ENCODE peak calls at places on chromosomes 7 and 10, in ten cellular contexts. J is activated CD4-positive, alpha-beta T cell treated with anti-CD3 and anti-CD28 coated beads, Interleukin-2, amount 10 ng/mL, durations not matched to agents 7 days and 5 days; L is upper lobe of right lung; K is NCI-H1092 treated with DMSO at 0.1 percent for 48 hours; S is stimulated activated CD4-positive, alpha-beta T cell treated with anti-CD3 and anti-CD28 coated beads, Interleukin-12 subunit alpha, Interleukin-12 subunit beta, amount 100 ng/mL, for 4 hours; C is stimulated activated CD8-positive, alpha-beta memory T cell treated with anti-CD3 and anti-CD28 coated beads, Interleukin-4, amount 100 ng/mL, for 24 hours; V is pulmonary artery endothelial cell; O is T-cell; A is transverse colon; Q is type B pancreatic cell. I is an unnamed sample.
A peak's percentile ranks its signal among the peaks of the same experiment; 100 is the strongest.

GRCh38 chr7:139745330-139746143 is 32.3 kb downstream of the HIPK2 start:
- DNase-seq in K (peak; percentile 28), C (no peak), L (no peak), Q (no peak), O (no peak), J (no peak), S (no peak), A (no peak), V (no peak), I (no peak)

GRCh38 chr10:30284860-30285594 is 64.1 kb downstream of the MTPAP start:
- DNase-seq in Q (no peak), S (no peak), K (no peak), L (no peak), A (no peak), V (no peak), C (no peak), J (no peak), O (no peak), I (no peak)

GRCh38 chr7:83442911-83443310 is 206.0 kb downstream of the SEMA3E start:
- DNase-seq in V (no peak), S (no peak), J (no peak), A (no peak), K (no peak), L (no peak), Q (no peak), O (no peak), C (no peak), I (no peak)

GRCh38 chr7:103504505-103505135 is 58.6 kb upstream of the SLC26A5 start:
- DNase-seq in K (no peak), O (no peak), A (no peak), S (no peak), Q (no peak), J (no peak), C (no peak), V (no peak), L (no peak), I (no peak)

GRCh38 chr10:11336703-11337102 is 274.7 kb downstream of the USP6NL start:
- DNase-seq in V (no peak), O (no peak), C (no peak), A (no peak), L (no peak), Q (no peak), S (no peak), K (no peak), J (no peak), I (no peak)

GRCh38 chr7:82343-83155 is 109.8 kb upstream of the FAM20C start:
- DNase-seq in Q (no peak), A (peak; percentile 53), V (no peak), O (no peak), L (no peak), C (no peak), K (no peak), J (no peak), S (no peak), I (no peak)

GRCh38 chr7:13336227-13336626 is 648.8 kb downstream of the ARL4A start:
- DNase-seq in K (no peak), O (no peak), A (no peak), S (no peak), Q (no peak), L (no peak), C (no peak), V (no peak), J (no peak), I (no peak)

GRCh38 chr10:76403876-76404275 is 972.5 kb downstream of the LRMDA start:
- DNase-seq in L (no peak), Q (no peak), S (no peak), O (no peak), A (no peak), V (no peak), C (no peak), K (no peak), J (no peak), I (no peak)

GRCh38 chr10:118745056-118745455 is 9.7 kb downstream of the CACUL1 start:
- DNase-seq in A (no peak), J (no peak), V (no peak), C (no peak), L (no peak), S (no peak), Q (no peak), K (no peak), O (no peak), I (no peak)

GRCh38 chr7:157570531-157571200 is 233.9 kb downstream of the DNAJB6 start:
- DNase-seq in Q (no peak), L (no peak), J (no peak), K (no peak), S (no peak), O (no peak), C (no peak), A (no peak), V (no peak), I (no peak)

GRCh38 chr10:100664509-100664908 is 80.9 kb upstream of the PAX2 start:
- DNase-seq in A (no peak), C (no peak), S (no peak), J (no peak), K (no peak), O (no peak), Q (no peak), V (no peak), L (no peak), I (no peak)

GRCh38 chr10:58152698-58153263 is 114.9 kb downstream of the IPMK start:
- DNase-seq in Q (no peak), A (peak; percentile 35), O (peak; percentile 6), V (no peak), C (peak; percentile 11), S (peak; percentile 3), J (peak; percentile 49), L (no peak), K (peak; percentile 56), I (no peak)

GRCh38 chr7:8303904-8304528 is 42.0 kb upstream of the ICA1 start:
- DNase-seq in A (no peak), K (no peak), Q (no peak), J (no peak), V (no peak), L (no peak), O (no peak), C (no peak), S (no peak), I (no peak)

GRCh38 chr7:157384301-157384700 is 47.5 kb downstream of the DNAJB6 start:
- DNase-seq in C (no peak), K (no peak), A (no peak), O (no peak), Q (no peak), L (no peak), V (no peak), S (no peak), J (no peak), I (no peak)

GRCh38 chr10:81953420-81953819 is 78.4 kb downstream of the NRG3 start:
- DNase-seq in K (no peak), S (no peak), L (no peak), O (no peak), V (no peak), A (no peak), C (no peak), J (no peak), Q (no peak), I (no peak)

GRCh38 chr10:111093741-111094380 is 17.0 kb downstream of the ADRA2A start:
- DNase-seq in A (no peak), L (no peak), Q (no peak), V (no peak), O (no peak), K (no peak), J (no peak), C (no peak), S (no peak), I (no peak)

GRCh38 chr10:49512121-49512809 is 26.7 kb downstream of the ERCC6 start:
- DNase-seq in S (no peak), A (no peak), C (no peak), L (no peak), J (peak; percentile 38), V (no peak), K (peak; percentile 39), O (no peak), Q (no peak), I (peak; percentile 45)

GRCh38 chr7:69949195-69949594 is 350.9 kb downstream of the AUTS2 start:
- DNase-seq in K (no peak), J (no peak), A (no peak), Q (no peak), L (no peak), V (no peak), O (no peak), C (no peak), S (no peak), I (no peak)

GRCh38 chr10:1290071-1290471 is 233.9 kb downstream of the WDR37 start:
- DNase-seq in S (no peak), V (no peak), J (no peak), L (no peak), K (no peak), O (no peak), Q (no peak), C (no peak), A (no peak), I (no peak)

I was measured in immature natural killer cell.